ENCODE peak calls at places on chromosomes 6 and 20, in ten cellular contexts. B is cardiac muscle cell; O is AG04450; S is CD8-positive, alpha-beta memory T cell; L is GM23248; T is PC-3; C is sigmoid colon; V is mucosa of descending colon; E is heart left ventricle; M is NB4. W is an unnamed sample.

GRCh38 chr20:50534567-50534966 is 24.4 kb downstream of the PTPN1 start:
- DNase-seq in B (peak), O (peak), S (no peak), L (peak), T (no peak), C (no peak), V (no peak), E (no peak), M (peak), W (no peak)

GRCh38 chr20:52142801-52143200 is 48.8 kb downstream of the ZFP64 start:
- DNase-seq in B (no peak), O (no peak), S (no peak), L (no peak), T (no peak), C (no peak), V (no peak), E (no peak), M (no peak), W (no peak)

GRCh38 chr6:34867484-34867883 is 20.4 kb downstream of the TAF11 start:
- DNase-seq in B (peak), O (no peak), S (no peak), L (no peak), T (peak), C (no peak), V (no peak), E (no peak), M (peak), W (no peak)

GRCh38 chr6:67248077-67248476 is 1387.0 kb upstream of the ADGRB3 start:
- DNase-seq in B (no peak), O (no peak), S (no peak), L (no peak), T (no peak), C (no peak), V (no peak), E (no peak), M (peak), W (no peak)

GRCh38 chr6:85498596-85499258 is 48.8 kb downstream of the NT5E start:
- DNase-seq in B (peak), O (no peak), S (no peak), L (peak), T (peak), C (no peak), V (no peak), E (no peak), M (no peak), W (no peak)

GRCh38 chr6:134351615-134352474 is 33.9 kb upstream of the SGK1 start:
- DNase-seq in B (no peak), O (no peak), S (peak), L (no peak), T (no peak), C (no peak), V (no peak), E (no peak), M (peak), W (no peak)

GRCh38 chr6:157223021-157223430 is 100.3 kb downstream of the TMEM242 start:
- DNase-seq in B (no peak), O (no peak), S (no peak), L (peak), T (peak), C (no peak), V (no peak), E (no peak), M (peak), W (no peak)

GRCh38 chr20:50427740-50428462 is 82.3 kb upstream of the PTPN1 start:
- DNase-seq in B (peak), O (no peak), S (no peak), L (peak), T (no peak), C (peak), V (no peak), E (no peak), M (no peak), W (no peak)

GRCh38 chr6:123309130-123309529 is 313.1 kb downstream of the CLVS2 start:
- DNase-seq in B (no peak), O (no peak), S (no peak), L (no peak), T (no peak), C (no peak), V (no peak), E (no peak), M (no peak), W (no peak)

GRCh38 chr6:169289671-169290408 is 36.2 kb upstream of the THBS2 start:
- DNase-seq in B (peak), O (no peak), S (no peak), L (peak), T (peak), C (peak), V (no peak), E (peak), M (peak), W (no peak)

GRCh38 chr20:53706008-53706481 is 112.4 kb upstream of the ZNF217 start:
- DNase-seq in B (no peak), O (no peak), S (no peak), L (peak), T (peak), C (no peak), V (no peak), E (no peak), M (no peak), W (no peak)

GRCh38 chr6:33248643-33248931 is 23.1 kb downstream of the VPS52 start:
- DNase-seq in B (peak), O (no peak), S (no peak), L (peak), T (peak), C (no peak), V (no peak), E (no peak), M (peak), W (no peak)

GRCh38 chr6:89460713-89461112 is 27.8 kb downstream of the ANKRD6 start:
- DNase-seq in B (no peak), O (no peak), S (no peak), L (no peak), T (no peak), C (no peak), V (no peak), E (no peak), M (no peak), W (no peak)

GRCh38 chr6:30325150-30325872 is 1.4 kb upstream of the TRIM39 start:
- DNase-seq in B (peak), O (no peak), S (no peak), L (peak), T (peak), C (peak), V (no peak), E (peak), M (peak), W (no peak)

GRCh38 chr6:31954511-31954910 is 4.3 kb downstream of the NELFE start:
- DNase-seq in B (no peak), O (no peak), S (no peak), L (no peak), T (no peak), C (no peak), V (no peak), E (no peak), M (no peak), W (no peak)

GRCh38 chr6:31956796-31957195 is 2.0 kb downstream of the NELFE start:
- DNase-seq in B (no peak), O (no peak), S (no peak), L (no peak), T (no peak), C (no peak), V (no peak), E (no peak), M (no peak), W (no peak)

GRCh38 chr6:31961616-31962015 is 2.6 kb downstream of the SKIC2 start:
- DNase-seq in B (no peak), O (no peak), S (no peak), L (no peak), T (no peak), C (no peak), V (no peak), E (no peak), M (no peak), W (no peak)

GRCh38 chr6:31958412-31958740 is 395 bp downstream of the NELFE start:
- DNase-seq in B (no peak), O (no peak), S (no peak), L (peak), T (no peak), C (no peak), V (no peak), E (no peak), M (no peak), W (no peak)

DNA sequence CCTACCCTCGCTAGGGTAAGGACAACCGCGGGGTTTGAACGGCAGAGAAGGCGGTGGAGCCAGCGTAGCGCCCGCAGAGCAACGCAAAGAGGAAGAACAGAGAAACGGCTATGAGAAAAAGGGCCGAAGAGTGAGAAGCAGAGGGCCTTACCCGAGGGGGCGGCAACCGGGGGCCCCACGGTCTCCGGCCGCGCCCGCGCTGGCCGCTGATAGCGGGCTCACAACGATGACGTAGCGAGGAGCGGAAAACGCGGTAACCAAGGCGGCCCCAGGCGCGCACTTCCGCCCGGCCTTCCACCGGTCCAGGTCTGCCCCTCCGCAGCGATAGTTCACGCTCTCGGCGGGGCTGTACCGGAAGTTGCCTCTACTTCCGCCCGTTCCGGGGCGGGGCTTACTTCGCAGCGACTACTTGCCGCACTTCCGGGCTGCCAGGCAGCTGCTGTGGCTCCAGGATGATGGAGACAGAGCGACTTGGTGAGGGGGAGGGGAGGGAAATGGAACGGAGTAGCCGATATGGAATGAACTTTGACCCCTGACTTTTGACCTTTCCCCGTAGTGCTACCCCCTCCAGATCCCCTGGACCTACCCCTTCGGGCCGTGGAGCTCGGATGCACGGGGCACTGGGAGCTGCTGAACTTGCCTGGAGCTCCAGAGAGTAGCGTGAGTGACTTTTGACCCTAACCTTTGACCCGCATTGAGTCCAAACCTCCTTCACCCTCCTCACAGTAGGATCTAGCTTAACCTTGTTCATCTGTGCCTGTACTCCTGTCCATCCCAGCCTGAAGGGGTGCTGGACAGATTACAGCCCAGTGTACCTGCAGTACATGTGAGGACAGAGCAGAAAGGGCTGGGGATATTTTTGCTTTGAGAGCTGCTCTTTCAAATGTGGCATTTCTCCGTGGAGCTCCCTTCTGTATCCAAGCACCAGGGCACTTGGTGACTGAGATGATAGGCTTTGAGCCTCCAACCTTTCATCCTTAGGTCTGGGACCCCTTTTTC is at the start of the genes NELFE and SKIC2:
- DNase-seq in B (peak), O (peak), S (peak), L (peak), T (peak), C (peak), V (peak), E (peak), M (peak), W (peak)
- H3K4me3 ChIP-seq in B (peak), O (peak), S (peak), L (peak), T (peak), C (peak), V (peak), E (peak), M (peak), W (peak)

GRCh38 chr20:9515211-9515580 is 806 bp downstream of the LAMP5 start:
- DNase-seq in B (no peak), O (no peak), S (no peak), L (no peak), T (no peak), C (no peak), V (no peak), E (no peak), M (no peak), W (no peak)

GRCh38 chr20:9517297-9518134 is 3.1 kb downstream of the LAMP5 start:
- DNase-seq in B (no peak), O (no peak), S (no peak), L (no peak), T (no peak), C (no peak), V (no peak), E (no peak), M (no peak), W (no peak)

GRCh38 chr20:9514461-9515210 is at the start of gene LAMP5:
- DNase-seq in B (peak), O (no peak), S (no peak), L (peak), T (peak), C (no peak), V (no peak), E (no peak), M (peak), W (no peak)

GRCh38 chr20:9516658-9516987 is 2.2 kb downstream of the LAMP5 start:
- DNase-seq in B (no peak), O (no peak), S (no peak), L (no peak), T (no peak), C (no peak), V (no peak), E (no peak), M (no peak), W (no peak)

GRCh38 chr20:9515761-9516657 is 1.6 kb downstream of the LAMP5 start:
- DNase-seq in B (peak), O (no peak), S (no peak), L (no peak), T (peak), C (no peak), V (no peak), E (peak), M (no peak), W (no peak)
- H3K4me3 ChIP-seq in B (peak), O (no peak), S (no peak), L (no peak), T (no peak), C (peak), V (no peak), E (peak), M (no peak), W (no peak)

DNA sequence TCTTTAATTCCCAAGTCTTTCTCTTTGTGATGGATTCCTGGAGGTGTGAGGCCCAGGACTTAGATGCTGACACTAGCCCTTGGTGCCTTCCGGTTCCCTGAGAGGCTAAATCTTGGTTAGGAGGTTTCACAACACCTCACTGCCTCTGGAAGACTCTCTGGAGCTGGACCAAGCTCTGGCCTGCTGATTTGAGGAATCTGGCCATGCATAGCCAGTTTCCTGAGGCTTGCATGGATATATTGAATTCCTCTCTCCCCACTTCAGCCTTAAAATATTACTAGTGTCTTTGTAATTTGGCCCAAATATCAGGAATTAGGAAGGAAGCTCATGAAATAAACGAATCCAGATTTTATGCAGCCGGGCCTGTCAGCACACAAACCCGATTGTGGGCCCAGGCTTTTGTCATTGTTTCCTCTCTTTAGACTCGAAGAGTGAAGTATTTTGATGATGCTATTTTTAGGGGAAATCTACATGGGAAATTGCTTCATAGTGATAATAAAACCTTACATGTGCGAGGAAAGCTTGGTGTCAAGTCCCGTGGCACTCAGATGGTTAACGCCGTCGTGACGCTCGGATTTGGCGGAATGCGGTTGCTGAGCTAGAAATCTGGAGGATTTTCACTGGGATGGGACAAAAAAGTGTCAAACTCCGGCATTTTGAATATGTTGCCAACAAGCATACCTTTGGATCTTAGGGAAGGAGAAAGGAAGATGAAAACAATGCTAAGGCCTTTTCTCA is 144.4 kb downstream of the PHACTR3 start:
- DNase-seq in B (peak), O (no peak), S (no peak), L (peak), T (no peak), C (peak), V (no peak), E (no peak), M (no peak), W (no peak)
- H3K4me3 ChIP-seq in B (no peak), O (no peak), S (no peak), L (peak), T (no peak), C (no peak), V (no peak), E (no peak), M (no peak), W (no peak)

DNA sequence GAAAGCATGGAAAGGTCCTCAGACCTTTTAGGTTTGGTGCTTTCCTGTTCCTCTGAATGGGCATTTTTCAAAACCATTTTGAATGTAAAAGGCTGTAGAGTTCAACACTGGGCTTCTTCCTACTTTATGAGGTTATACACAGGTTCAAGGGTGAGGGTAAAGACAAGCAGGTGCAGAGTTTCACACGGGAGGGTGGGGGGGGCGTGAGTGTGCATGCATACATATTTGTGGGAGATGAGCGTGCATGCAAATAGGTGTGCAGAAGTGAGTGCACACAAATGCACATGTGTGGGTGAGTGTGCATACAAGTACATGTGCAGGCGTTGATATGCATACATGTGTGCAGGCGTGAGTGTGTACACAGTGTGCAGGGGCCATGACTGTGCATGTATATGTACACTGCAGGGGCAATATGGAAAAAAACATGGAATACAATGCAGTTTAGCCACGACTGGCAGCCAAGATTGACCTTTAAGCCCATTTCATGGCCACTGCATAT is 183.1 kb downstream of the GMPR start:
- DNase-seq in B (no peak), O (no peak), S (no peak), L (no peak), T (no peak), C (no peak), V (no peak), E (no peak), M (no peak), W (no peak)
- H3K4me3 ChIP-seq in B (no peak), O (no peak), S (no peak), L (peak), T (peak), C (no peak), V (no peak), E (peak), M (no peak), W (no peak)

DNA sequence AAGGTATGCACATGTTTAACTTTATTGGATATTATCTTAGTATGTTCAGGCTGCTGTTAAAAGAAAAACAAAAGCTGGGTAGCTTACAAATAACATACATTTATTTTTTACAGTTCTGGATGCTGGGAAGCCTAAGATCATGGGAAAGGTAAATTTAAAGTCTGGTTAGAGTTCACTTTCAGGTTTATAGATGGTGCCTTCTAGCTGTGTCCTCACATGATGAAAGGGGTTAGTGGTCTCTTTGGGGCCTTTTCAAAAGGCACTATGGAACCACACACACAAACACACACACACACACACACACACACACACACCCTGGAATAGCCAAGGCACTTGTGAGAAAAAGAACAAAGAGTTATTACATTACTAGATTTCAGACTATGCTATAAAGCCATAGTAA is 805.8 kb upstream of the GJE1 start:
- DNase-seq in B (peak), O (no peak), S (no peak), L (no peak), T (no peak), C (no peak), V (no peak), E (no peak), M (no peak), W (no peak)
- H3K4me3 ChIP-seq in B (no peak), O (peak), S (peak), L (peak), T (peak), C (peak), V (no peak), E (peak), M (no peak), W (peak)

GRCh38 chr6:998551-998950 is 305.6 kb upstream of the EXOC2 start:
- DNase-seq in B (no peak), O (no peak), S (no peak), L (no peak), T (no peak), C (no peak), V (no peak), E (no peak), M (no peak), W (no peak)
- H3K4me3 ChIP-seq in B (no peak), O (no peak), S (no peak), L (no peak), T (no peak), C (no peak), V (no peak), E (no peak), M (no peak), W (no peak)

GRCh38 chr6:125310994-125311649 is 9.4 kb upstream of the HDDC2 start:
- DNase-seq in B (peak), O (peak), S (peak), L (peak), T (peak), C (no peak), V (no peak), E (peak), M (peak), W (peak)

GRCh38 chr6:125314019-125314581 is 12.3 kb upstream of the HDDC2 start:
- DNase-seq in B (peak), O (peak), S (peak), L (peak), T (peak), C (peak), V (peak), E (peak), M (peak), W (peak)

GRCh38 chr6:125312950-125313349 is 11.2 kb upstream of the HDDC2 start:
- DNase-seq in B (no peak), O (no peak), S (no peak), L (no peak), T (no peak), C (no peak), V (no peak), E (no peak), M (no peak), W (no peak)

GRCh38 chr6:125316621-125317020 is 14.9 kb upstream of the HDDC2 start:
- DNase-seq in B (peak), O (no peak), S (no peak), L (no peak), T (no peak), C (no peak), V (no peak), E (no peak), M (no peak), W (no peak)

GRCh38 chr6:125312478-125312877 is 10.7 kb upstream of the HDDC2 start:
- DNase-seq in B (no peak), O (no peak), S (no peak), L (no peak), T (no peak), C (no peak), V (no peak), E (no peak), M (no peak), W (no peak)
- H3K4me3 ChIP-seq in B (no peak), O (no peak), S (no peak), L (no peak), T (no peak), C (no peak), V (no peak), E (no peak), M (no peak), W (no peak)

W was measured in Panc1.